ENCODE peak calls at places on chromosomes 7 and 10, in five cellular contexts. One of them, this sample, is unnamed.
A peak's percentile ranks its signal among the peaks of the same experiment; 100 is the strongest.

GRCh38 chr10:73655990-73656298 is at the start of gene SYNPO2L:
- DNase-seq in bronchial epithelial cell: no peak
- DNase-seq in T-helper 9 cell: no peak
- DNase-seq in C1 segment of cervical spinal cord: no peak
- DNase-seq in NCI-H524 treated with DMSO at 0.1 percent for 48 hours: no peak
- DNase-seq in this sample: no peak

GRCh38 chr7:50709151-50709550 is 73.5 kb downstream of the GRB10 start:
- DNase-seq in NCI-H524 treated with DMSO at 0.1 percent for 48 hours: no peak
- DNase-seq in C1 segment of cervical spinal cord: no peak
- DNase-seq in T-helper 9 cell: no peak
- DNase-seq in bronchial epithelial cell: no peak
- DNase-seq in this sample: no peak

GRCh38 chr10:122190151-122190550 is 80.9 kb upstream of the BTBD16 start:
- DNase-seq in C1 segment of cervical spinal cord: no peak
- DNase-seq in bronchial epithelial cell: no peak
- DNase-seq in NCI-H524 treated with DMSO at 0.1 percent for 48 hours: no peak
- DNase-seq in T-helper 9 cell: no peak
- DNase-seq in this sample: no peak

GRCh38 chr10:1576467-1577259 is 160.7 kb downstream of the ADARB2 start:
- DNase-seq in bronchial epithelial cell: no peak
- DNase-seq in T-helper 9 cell: no peak
- DNase-seq in C1 segment of cervical spinal cord: no peak
- DNase-seq in NCI-H524 treated with DMSO at 0.1 percent for 48 hours: no peak
- DNase-seq in this sample: no peak

GRCh38 chr7:150927954-150928340 is 50.2 kb downstream of the KCNH2 start:
- DNase-seq in bronchial epithelial cell: peak; percentile 44
- DNase-seq in T-helper 9 cell: no peak
- DNase-seq in NCI-H524 treated with DMSO at 0.1 percent for 48 hours: no peak
- DNase-seq in C1 segment of cervical spinal cord: no peak
- DNase-seq in this sample: no peak

GRCh38 chr7:44278451-44279161 is 46.8 kb downstream of the CAMK2B start:
- DNase-seq in NCI-H524 treated with DMSO at 0.1 percent for 48 hours: no peak
- DNase-seq in T-helper 9 cell: no peak
- DNase-seq in bronchial epithelial cell: no peak
- DNase-seq in C1 segment of cervical spinal cord: no peak
- DNase-seq in this sample: no peak

GRCh38 chr7:55019329-55019690 is 493 bp downstream of the EGFR start:
- DNase-seq in NCI-H524 treated with DMSO at 0.1 percent for 48 hours: no peak
- DNase-seq in T-helper 9 cell: no peak
- DNase-seq in bronchial epithelial cell: no peak
- DNase-seq in C1 segment of cervical spinal cord: no peak
- DNase-seq in this sample: no peak

GRCh38 chr7:112083776-112084175 is 122.4 kb downstream of the DOCK4 start:
- DNase-seq in C1 segment of cervical spinal cord: no peak
- DNase-seq in T-helper 9 cell: no peak
- DNase-seq in bronchial epithelial cell: no peak
- DNase-seq in NCI-H524 treated with DMSO at 0.1 percent for 48 hours: no peak
- DNase-seq in this sample: no peak

GRCh38 chr7:4178416-4178815 is 503.7 kb upstream of the FOXK1 start:
- DNase-seq in C1 segment of cervical spinal cord: no peak
- DNase-seq in bronchial epithelial cell: no peak
- DNase-seq in T-helper 9 cell: no peak
- DNase-seq in NCI-H524 treated with DMSO at 0.1 percent for 48 hours: no peak
- DNase-seq in this sample: no peak

GRCh38 chr10:17910144-17910789 is 41.5 kb upstream of the SLC39A12 start:
- DNase-seq in bronchial epithelial cell: peak; percentile 49
- DNase-seq in T-helper 9 cell: no peak
- DNase-seq in NCI-H524 treated with DMSO at 0.1 percent for 48 hours: peak; percentile 8
- DNase-seq in C1 segment of cervical spinal cord: no peak
- DNase-seq in this sample: no peak

GRCh38 chr7:12728192-12728538 is 40.7 kb downstream of the ARL4A start:
- DNase-seq in bronchial epithelial cell: no peak
- DNase-seq in NCI-H524 treated with DMSO at 0.1 percent for 48 hours: no peak
- DNase-seq in T-helper 9 cell: no peak
- DNase-seq in C1 segment of cervical spinal cord: no peak
- DNase-seq in this sample: no peak

GRCh38 chr10:113563306-113564088 is 10.6 kb downstream of the HABP2 start:
- DNase-seq in bronchial epithelial cell: peak; percentile 46
- DNase-seq in NCI-H524 treated with DMSO at 0.1 percent for 48 hours: peak; percentile 20
- DNase-seq in C1 segment of cervical spinal cord: no peak
- DNase-seq in T-helper 9 cell: peak; percentile 50
- DNase-seq in this sample: peak; percentile 74

GRCh38 chr7:158588085-158588877 is 658 bp upstream of the PTPRN2 start:
- DNase-seq in C1 segment of cervical spinal cord: no peak
- DNase-seq in bronchial epithelial cell: no peak
- DNase-seq in NCI-H524 treated with DMSO at 0.1 percent for 48 hours: no peak
- DNase-seq in T-helper 9 cell: no peak
- DNase-seq in this sample: no peak

GRCh38 chr7:101401390-101402080 is 38.9 kb downstream of the COL26A1 start:
- DNase-seq in T-helper 9 cell: no peak
- DNase-seq in bronchial epithelial cell: no peak
- DNase-seq in NCI-H524 treated with DMSO at 0.1 percent for 48 hours: no peak
- DNase-seq in C1 segment of cervical spinal cord: no peak
- DNase-seq in this sample: no peak

GRCh38 chr7:44638611-44639557 is 32.5 kb downstream of the OGDH start:
- DNase-seq in NCI-H524 treated with DMSO at 0.1 percent for 48 hours: no peak
- DNase-seq in T-helper 9 cell: peak; percentile 68
- DNase-seq in C1 segment of cervical spinal cord: no peak
- DNase-seq in bronchial epithelial cell: peak; percentile 79
- DNase-seq in this sample: peak; percentile 74

GRCh38 chr7:90919766-90920165 is 323.6 kb downstream of the CDK14 start:
- DNase-seq in NCI-H524 treated with DMSO at 0.1 percent for 48 hours: no peak
- DNase-seq in bronchial epithelial cell: no peak
- DNase-seq in T-helper 9 cell: no peak
- DNase-seq in C1 segment of cervical spinal cord: no peak
- DNase-seq in this sample: no peak

GRCh38 chr7:158395349-158395748 is 192.3 kb downstream of the PTPRN2 start:
- DNase-seq in NCI-H524 treated with DMSO at 0.1 percent for 48 hours: no peak
- DNase-seq in T-helper 9 cell: no peak
- DNase-seq in bronchial epithelial cell: no peak
- DNase-seq in C1 segment of cervical spinal cord: no peak
- DNase-seq in this sample: no peak

GRCh38 chr10:69061305-69062161 is 26.4 kb upstream of the SRGN start:
- DNase-seq in bronchial epithelial cell: peak; percentile 89
- DNase-seq in C1 segment of cervical spinal cord: no peak
- DNase-seq in T-helper 9 cell: no peak
- DNase-seq in NCI-H524 treated with DMSO at 0.1 percent for 48 hours: no peak
- DNase-seq in this sample: peak; percentile 35

GRCh38 chr7:121530251-121531174 is 134.4 kb upstream of the FAM3C start:
- DNase-seq in C1 segment of cervical spinal cord: no peak
- DNase-seq in bronchial epithelial cell: peak; percentile 98
- DNase-seq in NCI-H524 treated with DMSO at 0.1 percent for 48 hours: peak; percentile 4
- DNase-seq in T-helper 9 cell: no peak
- DNase-seq in this sample: peak; percentile 16

GRCh38 chr7:139745330-139746143 is 32.3 kb downstream of the HIPK2 start:
- DNase-seq in T-helper 9 cell: no peak
- DNase-seq in bronchial epithelial cell: no peak
- DNase-seq in C1 segment of cervical spinal cord: no peak
- DNase-seq in NCI-H524 treated with DMSO at 0.1 percent for 48 hours: no peak
- DNase-seq in this sample: no peak

GRCh38 chr7:90771281-90771680 is 175.2 kb downstream of the CDK14 start:
- DNase-seq in bronchial epithelial cell: peak; percentile 8
- DNase-seq in C1 segment of cervical spinal cord: no peak
- DNase-seq in T-helper 9 cell: no peak
- DNase-seq in NCI-H524 treated with DMSO at 0.1 percent for 48 hours: no peak
- DNase-seq in this sample: no peak

GRCh38 chr10:72276421-72277339 is 3.0 kb downstream of the DDIT4 start:
- DNase-seq in NCI-H524 treated with DMSO at 0.1 percent for 48 hours: no peak
- DNase-seq in T-helper 9 cell: no peak
- DNase-seq in bronchial epithelial cell: peak; percentile 86
- DNase-seq in C1 segment of cervical spinal cord: no peak
- DNase-seq in this sample: no peak